ENCODE peak calls at places on chromosomes 11 and 22, in six cellular contexts. R is mesendoderm, A is right atrium auricular region, J is mucosa of descending colon, N is tibial artery, W is GM23248. Q is an unnamed sample.

GRCh38 chr11:459511-460220 is 9.6 kb downstream of the PTDSS2 start:
- DNase-seq in N (no peak), A (no peak), R (no peak), J (peak; percentile 31), W (no peak), Q (peak; percentile 51)

GRCh38 chr11:109424893-109425292 is 2.9 kb downstream of the C11orf87 start:
- DNase-seq in R (peak; percentile 77), A (no peak), W (no peak), N (no peak), J (no peak), Q (no peak)

GRCh38 chr11:1564535-1565172 is 7.4 kb downstream of the DUSP8 start:
- DNase-seq in J (peak; percentile 82), W (peak; percentile 72), R (peak; percentile 88), N (peak; percentile 31), A (peak; percentile 84), Q (peak; percentile 83)

GRCh38 chr11:133904818-133905515 is 51.8 kb downstream of the IGSF9B start:
- DNase-seq in N (no peak), W (no peak), A (no peak), J (no peak), R (no peak), Q (peak; percentile 32)

GRCh38 chr11:75719089-75719638 is 1.5 kb downstream of the MOGAT2 start:
- DNase-seq in J (no peak), W (no peak), R (no peak), A (no peak), N (no peak), Q (no peak)

GRCh38 chr11:123314972-123315371 is 115.1 kb upstream of the GRAMD1B start:
- DNase-seq in N (no peak), W (no peak), A (peak; percentile 67), R (no peak), J (no peak), Q (no peak)

GRCh38 chr11:100632970-100633452 is 54.1 kb upstream of the ARHGAP42 start:
- DNase-seq in W (peak; percentile 12), N (peak; percentile 38), R (no peak), J (no peak), A (peak; percentile 68), Q (peak; percentile 45)

GRCh38 chr11:3942160-3942955 is 86.9 kb downstream of the STIM1 start:
- DNase-seq in J (no peak), A (no peak), R (no peak), N (no peak), W (no peak), Q (no peak)

GRCh38 chr22:33357894-33358440 is 299.8 kb upstream of the SYN3 start:
- DNase-seq in N (no peak), J (no peak), A (no peak), W (no peak), R (no peak), Q (no peak)

GRCh38 chr11:113806403-113806802 is 26.8 kb downstream of the CLDN25 start:
- DNase-seq in R (peak; percentile 76), A (no peak), N (no peak), J (no peak), W (peak; percentile 24), Q (no peak)

GRCh38 chr11:830295-831131 is 2.2 kb upstream of the CD151 start:
- DNase-seq in W (peak; percentile 85), A (no peak), R (peak; percentile 90), N (no peak), J (peak; percentile 83), Q (peak; percentile 91)

GRCh38 chr11:330694-331314 is 10.1 kb upstream of the IFITM3 start:
- DNase-seq in J (peak; percentile 61), N (no peak), A (no peak), W (no peak), R (no peak), Q (no peak)

GRCh38 chr22:48513929-48514328 is 1313.7 kb downstream of the BRD1 start:
- DNase-seq in R (no peak), W (no peak), J (no peak), A (no peak), N (no peak), Q (no peak)

GRCh38 chr11:106152013-106152412 is 74.6 kb downstream of the AASDHPPT start:
- DNase-seq in N (no peak), J (no peak), R (peak; percentile 59), W (peak; percentile 62), A (no peak), Q (no peak)

GRCh38 chr11:17611049-17611448 is 64.0 kb downstream of the OTOG start:
- DNase-seq in N (no peak), J (no peak), W (no peak), R (no peak), A (peak; percentile 23), Q (no peak)

GRCh38 chr22:38211556-38211955 is 9.8 kb downstream of the MAFF start:
- DNase-seq in A (no peak), N (no peak), R (no peak), J (no peak), W (no peak), Q (no peak)

GRCh38 chr11:34706709-34707461 is 86.0 kb downstream of the EHF start:
- DNase-seq in N (no peak), J (no peak), W (no peak), A (no peak), R (no peak), Q (no peak)

GRCh38 chr11:121425818-121426217 is 26.3 kb upstream of the SORL1 start:
- DNase-seq in A (no peak), N (no peak), J (no peak), R (peak; percentile 69), W (no peak), Q (no peak)

GRCh38 chr11:128862913-128863660 is 4.0 kb downstream of the KCNJ1 start:
- DNase-seq in A (no peak), W (peak; percentile 86), N (no peak), J (no peak), R (no peak), Q (no peak)

GRCh38 chr11:121814962-121815361 is 301.1 kb downstream of the BLID start:
- DNase-seq in W (peak; percentile 89), N (no peak), R (no peak), J (no peak), A (no peak), Q (no peak)

GRCh38 chr11:6253196-6253595 is 6.4 kb upstream of the CCKBR start:
- DNase-seq in W (no peak), A (no peak), R (no peak), J (no peak), N (no peak), Q (no peak)

GRCh38 chr22:17891427-17892167 is 117.3 kb upstream of the BID start:
- DNase-seq in J (peak; percentile 82), N (no peak), W (no peak), R (peak; percentile 34), A (no peak), Q (no peak)

GRCh38 chr11:65577756-65578109 is 1.9 kb downstream of the EHBP1L1 start:
- DNase-seq in A (no peak), N (no peak), W (no peak), J (no peak), R (no peak), Q (no peak)

GRCh38 chr11:56885182-56885581 is 103.5 kb upstream of the OR5AK2 start:
- DNase-seq in J (peak; percentile 58), R (peak; percentile 16), W (no peak), A (no peak), N (no peak), Q (no peak)

GRCh38 chr11:69430566-69430965 is 50.9 kb upstream of the LINC01488 start:
- DNase-seq in N (no peak), W (peak; percentile 39), A (no peak), J (no peak), R (no peak), Q (peak; percentile 25)

GRCh38 chr11:10050561-10050960 is 243.5 kb downstream of the SBF2 start:
- DNase-seq in J (no peak), R (no peak), W (peak; percentile 34), N (no peak), A (no peak), Q (no peak)

GRCh38 chr11:24509114-24509513 is 12.3 kb downstream of the LUZP2 start:
- DNase-seq in J (no peak), W (peak; percentile 10), R (no peak), A (no peak), N (no peak), Q (no peak)

GRCh38 chr11:71197096-71197495 is 55.3 kb downstream of the SHANK2 start:
- DNase-seq in J (no peak), N (no peak), W (no peak), A (no peak), R (no peak), Q (peak; percentile 13)

GRCh38 chr11:126317681-126318641 is 14.1 kb downstream of the DCPS start:
- DNase-seq in N (peak; percentile 85), J (peak; percentile 61), A (peak; percentile 93), R (no peak), W (peak; percentile 87), Q (peak; percentile 88)

GRCh38 chr11:42806191-42806590 is 505.6 kb upstream of the API5 start:
- DNase-seq in A (no peak), R (no peak), J (no peak), N (no peak), W (no peak), Q (no peak)

GRCh38 chr22:33544707-33545106 is 375.6 kb downstream of the LARGE1 start:
- DNase-seq in A (no peak), J (no peak), W (peak; percentile 57), R (no peak), N (no peak), Q (no peak)

GRCh38 chr11:20762112-20762511 is 92.7 kb downstream of the NELL1 start:
- DNase-seq in J (no peak), W (no peak), N (no peak), R (no peak), A (no peak), Q (no peak)

GRCh38 chr11:96242191-96242845 is 100.7 kb downstream of the MAML2 start:
- DNase-seq in N (no peak), W (peak; percentile 70), A (no peak), J (no peak), R (no peak), Q (no peak)

GRCh38 chr22:50672471-50673230 is at the start of gene SHANK3:
- DNase-seq in J (peak; percentile 50), A (peak; percentile 64), R (no peak), N (peak; percentile 28), W (no peak), Q (peak; percentile 79)
- H3K4me3 ChIP-seq in J (no peak within 1 kb of the TSS), A (peak within 1 kb of the TSS; percentile 50), R (no peak within 1 kb of the TSS), N (peak within 1 kb of the TSS; percentile 37), W (no peak within 1 kb of the TSS), Q (no peak within 1 kb of the TSS)

DNA sequence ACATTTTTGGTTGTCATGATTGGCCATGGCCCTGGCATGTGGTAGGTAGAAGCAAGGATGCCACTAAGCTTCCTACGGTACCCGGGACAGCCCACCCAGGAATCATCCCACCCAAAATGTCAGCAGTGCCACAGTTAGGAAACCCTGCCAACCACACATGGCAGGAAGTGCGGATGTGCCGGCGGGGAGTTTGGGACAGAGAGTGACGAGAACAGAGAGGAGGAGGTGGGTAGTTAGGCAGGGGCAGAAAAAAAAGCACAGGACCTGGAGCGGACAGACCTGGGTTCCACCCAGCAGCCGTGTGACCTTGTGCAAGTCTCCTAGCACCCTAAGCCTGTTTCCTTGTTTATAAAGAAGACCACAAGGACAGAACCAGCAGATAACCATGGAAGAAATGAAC is 3.3 kb downstream of the SPI1 start:
- DNase-seq in A (no peak), J (peak; percentile 41), R (no peak), W (no peak), N (no peak), Q (no peak)
- H3K36me3 ChIP-seq in A (no peaks in the 10 kb centered on the region), J (no peaks in the 10 kb centered on the region), R (no peaks in the 10 kb centered on the region), W (no peaks in the 10 kb centered on the region), N (no peaks in the 10 kb centered on the region), Q (no peaks in the 10 kb centered on the region)

GRCh38 chr22:24494535-24495364 is at the start of gene UPB1:
- DNase-seq in R (no peak), J (no peak), A (no peak), W (no peak), N (no peak), Q (no peak)
- H3K4me3 ChIP-seq in R (no peak within 1 kb of the TSS), J (no peak within 1 kb of the TSS), A (no peak within 1 kb of the TSS), W (peak within 1 kb of the TSS; percentile 53), N (no peak within 1 kb of the TSS), Q (no peak within 1 kb of the TSS)

GRCh38 chr11:47308050-47308823 is 38.3 kb downstream of the MADD start:
- DNase-seq in J (no peak), A (no peak), R (no peak), N (no peak), W (no peak), Q (no peak)
- H3K36me3 ChIP-seq in J (peaks cover 13% of the 10 kb centered on the region), A (peaks cover 87% of the 10 kb centered on the region), R (peaks cover 7% of the 10 kb centered on the region), N (peaks cover 98% of the 10 kb centered on the region), W (peaks cover 52% of the 10 kb centered on the region), Q (peaks cover 12% of the 10 kb centered on the region)

Q was measured in aorta.